ENCODE peak calls at places on chromosomes 12 and 14, in seven cellular contexts. V is effector memory CD8-positive, alpha-beta T cell; H is heart left ventricle; R is adipocyte; C is NCI-H460; G is NCI-H1092; B is kidney glomerular epithelial cell. L is an unnamed sample.

GRCh38 chr12:130491421-130492357 is 154.0 kb downstream of the PIWIL1 start:
- DNase-seq in H (no peak), C (no peak), V (no peak), G (no peak), B (no peak), R (no peak), L (no peak)

GRCh38 chr12:123150273-123150803 is 552 bp downstream of the PITPNM2 start:
- DNase-seq in V (no peak), B (no peak), H (peak; percentile 52), R (no peak), G (no peak), C (no peak), L (peak; percentile 62)

GRCh38 chr12:6272300-6273208 is 37.9 kb upstream of the PLEKHG6 start:
- DNase-seq in V (no peak), R (no peak), B (peak; percentile 61), G (no peak), C (no peak), H (no peak), L (no peak)

GRCh38 chr12:21826549-21826940 is 52.0 kb upstream of the KCNJ8 start:
- DNase-seq in V (no peak), R (no peak), C (no peak), H (no peak), G (no peak), B (no peak), L (no peak)

GRCh38 chr14:72576258-72576657 is 317.6 kb downstream of the DPF3 start:
- DNase-seq in V (no peak), C (no peak), H (no peak), B (no peak), G (no peak), R (peak; percentile 12), L (no peak)

GRCh38 chr14:24435192-24435810 is 5.5 kb downstream of the KHNYN start:
- DNase-seq in G (no peak), B (no peak), V (no peak), C (no peak), H (no peak), R (no peak), L (no peak)

GRCh38 chr12:6387541-6387940 is 3.6 kb downstream of the LTBR start:
- DNase-seq in C (no peak), G (no peak), B (no peak), R (no peak), H (no peak), V (no peak), L (no peak)

GRCh38 chr14:92748259-92749016 is at the start of gene LGMN:
- DNase-seq in G (peak; percentile 92), B (peak; percentile 92), R (peak; percentile 98), H (peak; percentile 98), V (peak; percentile 71), C (peak; percentile 93), L (no peak)

GRCh38 chr12:47725893-47726292 is 603 bp upstream of the ENDOU start:
- DNase-seq in C (no peak), V (no peak), G (no peak), R (peak; percentile 89), H (no peak), B (no peak), L (peak; percentile 74)

GRCh38 chr12:9719835-9720234 is 13.1 kb downstream of the CLECL1 start:
- DNase-seq in V (no peak), B (no peak), G (no peak), C (no peak), R (no peak), H (no peak), L (no peak)

GRCh38 chr12:70372881-70373280 is 6.8 kb downstream of the KCNMB4 start:
- DNase-seq in V (no peak), R (no peak), H (no peak), B (no peak), C (no peak), G (no peak), L (no peak)

GRCh38 chr14:106790189-106791036 is 1264.0 kb downstream of the TMEM121 start:
- DNase-seq in C (peak; percentile 47), V (peak; percentile 60), H (peak; percentile 42), R (no peak), B (peak; percentile 11), G (peak; percentile 3), L (peak; percentile 72)

GRCh38 chr12:115224031-115224430 is 540.1 kb upstream of the TBX3 start:
- DNase-seq in G (no peak), B (no peak), R (peak; percentile 9), H (no peak), V (no peak), C (no peak), L (no peak)

GRCh38 chr12:102567031-102567985 is 86.9 kb upstream of the IGF1 start:
- DNase-seq in H (no peak), B (peak; percentile 92), C (peak; percentile 33), V (no peak), R (peak; percentile 74), G (no peak), L (no peak)

GRCh38 chr14:77023001-77023996 is 5.2 kb downstream of the IRF2BPL start:
- DNase-seq in R (peak; percentile 73), C (no peak), G (no peak), H (no peak), B (no peak), V (no peak), L (no peak)

GRCh38 chr12:124466200-124467128 is 100.9 kb downstream of the NCOR2 start:
- DNase-seq in G (no peak), R (no peak), V (peak; percentile 90), B (no peak), H (peak; percentile 70), C (no peak), L (peak; percentile 100)

GRCh38 chr14:47009615-47010014 is 358.0 kb upstream of the RPL10L start:
- DNase-seq in B (no peak), V (no peak), G (no peak), H (no peak), C (no peak), R (no peak), L (no peak)

GRCh38 chr12:24902521-24903304 is 46.2 kb downstream of the BCAT1 start:
- DNase-seq in B (no peak), G (no peak), R (peak; percentile 72), H (peak; percentile 31), V (no peak), C (no peak), L (no peak)

GRCh38 chr14:96762650-96763049 is 34.5 kb upstream of the VRK1 start:
- DNase-seq in R (peak; percentile 48), C (peak; percentile 61), G (peak; percentile 20), H (no peak), B (peak; percentile 58), V (peak; percentile 26), L (peak; percentile 74)

GRCh38 chr14:61185534-61185933 is 95.6 kb downstream of the TMEM30B start:
- DNase-seq in C (no peak), G (no peak), H (no peak), B (no peak), R (no peak), V (no peak), L (no peak)